ENCODE peak calls at places on chromosomes 4 and X, in nine cellular contexts. T, H, P, V, M, Q, O, L and W are unnamed samples.
A peak's percentile ranks its signal among the peaks of the same experiment; 100 is the strongest.

GRCh38 chr4:111991797-111992196 is 153.5 kb upstream of the FAM241A start:
- DNase-seq in L (no peak), M (no peak), T (no peak), O (no peak), H (peak; percentile 56), P (peak; percentile 71), Q (no peak), V (peak; percentile 81), W (no peak)

GRCh38 chrX:14936561-14936960 is 63.3 kb downstream of the MOSPD2 start:
- DNase-seq in H (peak; percentile 38), T (no peak), P (peak; percentile 81), L (no peak), Q (peak; percentile 22), V (peak; percentile 70), M (no peak), O (no peak), W (no peak)

GRCh38 chr4:53633608-53634007 is 42.3 kb upstream of the LNX1 start:
- DNase-seq in Q (no peak), T (no peak), O (no peak), M (peak; percentile 16), L (no peak), V (no peak), P (no peak), H (no peak), W (no peak)

GRCh38 chr4:139872274-139872673 is 206.7 kb downstream of the MGST2 start:
- DNase-seq in Q (peak; percentile 88), V (peak; percentile 94), T (no peak), P (peak; percentile 94), M (peak; percentile 97), H (peak; percentile 77), O (peak; percentile 20), L (no peak), W (no peak)

GRCh38 chrX:149937881-149938426 is 337 bp downstream of the EOLA2 start:
- DNase-seq in O (no peak), M (no peak), T (no peak), P (no peak), Q (no peak), L (peak; percentile 19), H (no peak), V (no peak), W (peak; percentile 28)

GRCh38 chrX:29634516-29634915 is 580.8 kb upstream of the MAGEB2 start:
- DNase-seq in T (no peak), L (no peak), Q (no peak), V (peak; percentile 26), H (no peak), P (peak; percentile 27), M (no peak), O (no peak), W (no peak)

GRCh38 chrX:39416547-39417262 is 615.4 kb downstream of the MID1IP1 start:
- DNase-seq in P (no peak), L (no peak), O (no peak), Q (no peak), T (no peak), H (no peak), V (no peak), M (no peak), W (no peak)

GRCh38 chr4:7595883-7596535 is 161.3 kb upstream of the PSAPL1 start:
- DNase-seq in L (no peak), M (no peak), T (no peak), P (no peak), H (no peak), V (no peak), O (no peak), Q (no peak), W (no peak)

GRCh38 chr4:130335417-130336194 is 1239.7 kb downstream of the C4orf33 start:
- DNase-seq in T (no peak), O (no peak), L (no peak), P (no peak), Q (no peak), V (no peak), M (no peak), H (no peak), W (no peak)

GRCh38 chrX:16807976-16808542 is 21.8 kb downstream of the TXLNG start:
- DNase-seq in P (no peak), T (no peak), Q (no peak), M (peak; percentile 5), L (peak; percentile 20), O (no peak), V (peak; percentile 46), H (peak; percentile 45), W (no peak)

GRCh38 chr4:122827899-122828601 is 1.4 kb downstream of the FGF2 start:
- DNase-seq in P (peak; percentile 85), T (no peak), V (peak; percentile 68), H (peak; percentile 53), L (peak; percentile 37), Q (peak; percentile 65), M (no peak), O (peak; percentile 69), W (peak; percentile 48)

GRCh38 chrX:47208108-47208507 is 10.4 kb upstream of the CDK16 start:
- DNase-seq in V (no peak), O (no peak), T (no peak), Q (no peak), L (no peak), P (no peak), M (no peak), H (no peak), W (no peak)